ENCODE peak calls at places on chromosomes 16 and 17, in nine cellular contexts. One of them, this sample, is unnamed.

GRCh38 chr17:74153821-74154430 is 49.6 kb upstream of the RPL38 start:
- DNase-seq in dorsolateral prefrontal cortex: no peak
- DNase-seq in cardiac muscle cell: no peak
- DNase-seq in adrenal gland: no peak
- DNase-seq in uterus: no peak
- DNase-seq in tibial artery: no peak
- DNase-seq in CD8-positive, alpha-beta memory T cell: no peak
- DNase-seq in endothelial cell of umbilical vein: no peak
- DNase-seq in A549: no peak
- DNase-seq in this sample: no peak

GRCh38 chr16:24046442-24046841 is 209.7 kb upstream of the CACNG3 start:
- DNase-seq in uterus: no peak
- DNase-seq in endothelial cell of umbilical vein: no peak
- DNase-seq in CD8-positive, alpha-beta memory T cell: no peak
- DNase-seq in dorsolateral prefrontal cortex: no peak
- DNase-seq in A549: no peak
- DNase-seq in cardiac muscle cell: peak
- DNase-seq in adrenal gland: no peak
- DNase-seq in tibial artery: no peak
- DNase-seq in this sample: no peak

GRCh38 chr17:35978346-35978745 is 3.0 kb downstream of the CCL16 start:
- DNase-seq in A549: no peak
- DNase-seq in dorsolateral prefrontal cortex: no peak
- DNase-seq in CD8-positive, alpha-beta memory T cell: no peak
- DNase-seq in uterus: no peak
- DNase-seq in adrenal gland: no peak
- DNase-seq in cardiac muscle cell: no peak
- DNase-seq in endothelial cell of umbilical vein: peak
- DNase-seq in tibial artery: no peak
- DNase-seq in this sample: no peak

GRCh38 chr17:43556292-43556691 is 10.2 kb upstream of the ETV4 start:
- DNase-seq in tibial artery: peak
- DNase-seq in adrenal gland: peak
- DNase-seq in A549: peak
- DNase-seq in CD8-positive, alpha-beta memory T cell: no peak
- DNase-seq in uterus: no peak
- DNase-seq in endothelial cell of umbilical vein: no peak
- DNase-seq in dorsolateral prefrontal cortex: no peak
- DNase-seq in cardiac muscle cell: no peak
- DNase-seq in this sample: no peak

GRCh38 chr17:6059406-6059805 is 10.8 kb upstream of the WSCD1 start:
- DNase-seq in adrenal gland: no peak
- DNase-seq in dorsolateral prefrontal cortex: no peak
- DNase-seq in CD8-positive, alpha-beta memory T cell: no peak
- DNase-seq in A549: no peak
- DNase-seq in cardiac muscle cell: no peak
- DNase-seq in tibial artery: no peak
- DNase-seq in endothelial cell of umbilical vein: no peak
- DNase-seq in uterus: no peak
- DNase-seq in this sample: no peak

GRCh38 chr16:85717393-85718152 is 28.8 kb upstream of the GINS2 start:
- DNase-seq in tibial artery: no peak
- DNase-seq in dorsolateral prefrontal cortex: peak
- DNase-seq in cardiac muscle cell: peak
- DNase-seq in A549: peak
- DNase-seq in uterus: peak
- DNase-seq in endothelial cell of umbilical vein: peak
- DNase-seq in CD8-positive, alpha-beta memory T cell: peak
- DNase-seq in adrenal gland: peak
- DNase-seq in this sample: no peak

GRCh38 chr17:64781394-64781793 is 119.3 kb upstream of the SMURF2 start:
- DNase-seq in endothelial cell of umbilical vein: peak
- DNase-seq in cardiac muscle cell: peak
- DNase-seq in adrenal gland: peak
- DNase-seq in CD8-positive, alpha-beta memory T cell: no peak
- DNase-seq in dorsolateral prefrontal cortex: no peak
- DNase-seq in A549: no peak
- DNase-seq in uterus: peak
- DNase-seq in tibial artery: no peak
- DNase-seq in this sample: no peak

GRCh38 chr16:4803479-4804243 is 1.2 kb upstream of the ROGDI start:
- DNase-seq in A549: no peak
- DNase-seq in endothelial cell of umbilical vein: no peak
- DNase-seq in adrenal gland: no peak
- DNase-seq in uterus: no peak
- DNase-seq in CD8-positive, alpha-beta memory T cell: no peak
- DNase-seq in cardiac muscle cell: no peak
- DNase-seq in dorsolateral prefrontal cortex: no peak
- DNase-seq in tibial artery: no peak
- DNase-seq in this sample: no peak

GRCh38 chr17:56939869-56940484 is 20.9 kb downstream of the COIL start:
- DNase-seq in A549: peak
- DNase-seq in uterus: no peak
- DNase-seq in adrenal gland: no peak
- DNase-seq in dorsolateral prefrontal cortex: no peak
- DNase-seq in cardiac muscle cell: peak
- DNase-seq in CD8-positive, alpha-beta memory T cell: peak
- DNase-seq in tibial artery: no peak
- DNase-seq in endothelial cell of umbilical vein: peak
- DNase-seq in this sample: peak

GRCh38 chr17:82548681-82549303 is 29.3 kb downstream of the FOXK2 start:
- DNase-seq in tibial artery: peak
- DNase-seq in dorsolateral prefrontal cortex: no peak
- DNase-seq in uterus: peak
- DNase-seq in cardiac muscle cell: no peak
- DNase-seq in adrenal gland: peak
- DNase-seq in endothelial cell of umbilical vein: no peak
- DNase-seq in CD8-positive, alpha-beta memory T cell: no peak
- DNase-seq in A549: no peak
- DNase-seq in this sample: no peak

GRCh38 chr17:44269118-44269794 is 1.3 kb upstream of the SLC4A1 start:
- DNase-seq in A549: no peak
- DNase-seq in adrenal gland: no peak
- DNase-seq in CD8-positive, alpha-beta memory T cell: no peak
- DNase-seq in uterus: no peak
- DNase-seq in dorsolateral prefrontal cortex: no peak
- DNase-seq in tibial artery: no peak
- DNase-seq in cardiac muscle cell: no peak
- DNase-seq in endothelial cell of umbilical vein: no peak
- DNase-seq in this sample: no peak

GRCh38 chr17:4319221-4319620 is 47.3 kb downstream of the UBE2G1 start:
- DNase-seq in dorsolateral prefrontal cortex: no peak
- DNase-seq in adrenal gland: no peak
- DNase-seq in A549: no peak
- DNase-seq in CD8-positive, alpha-beta memory T cell: no peak
- DNase-seq in endothelial cell of umbilical vein: no peak
- DNase-seq in uterus: no peak
- DNase-seq in cardiac muscle cell: no peak
- DNase-seq in tibial artery: no peak
- DNase-seq in this sample: no peak

GRCh38 chr16:86118467-86119307 is 219.7 kb downstream of the IRF8 start:
- DNase-seq in uterus: no peak
- DNase-seq in cardiac muscle cell: no peak
- DNase-seq in A549: no peak
- DNase-seq in dorsolateral prefrontal cortex: no peak
- DNase-seq in adrenal gland: no peak
- DNase-seq in endothelial cell of umbilical vein: no peak
- DNase-seq in CD8-positive, alpha-beta memory T cell: no peak
- DNase-seq in tibial artery: no peak
- DNase-seq in this sample: no peak

DNA sequence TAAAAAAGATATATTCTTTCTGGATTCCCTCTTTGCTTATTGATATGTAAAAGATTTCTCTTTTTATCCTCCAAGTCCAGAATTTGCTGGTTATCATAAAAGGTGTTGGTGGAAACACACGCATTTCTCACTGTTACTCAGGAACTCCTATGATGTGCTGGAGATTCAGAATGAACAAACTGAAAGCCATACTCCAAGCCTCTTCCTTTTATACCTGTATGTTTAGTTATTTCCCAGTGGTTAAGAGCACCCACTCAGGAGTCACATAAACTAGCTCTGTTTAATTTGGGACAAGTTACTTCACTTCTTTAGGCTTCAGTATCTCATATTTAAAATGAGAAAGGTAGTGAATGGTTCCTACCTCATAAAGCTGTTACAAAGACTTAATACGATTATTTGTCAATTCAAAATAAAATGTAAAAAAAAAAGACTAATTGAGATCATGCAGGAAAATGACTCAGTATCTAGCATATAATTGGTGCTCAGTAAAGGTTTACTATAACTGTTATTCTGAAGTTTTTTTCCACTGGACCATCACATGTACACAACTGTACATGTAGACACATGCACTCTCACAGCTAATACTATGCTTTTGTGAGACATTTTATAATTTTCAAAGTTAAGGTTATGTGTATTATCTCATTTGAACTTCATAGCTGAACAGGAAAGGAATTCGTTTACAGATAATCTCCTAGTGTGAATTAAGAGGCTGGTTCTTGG is 47.1 kb downstream of the TNRC6C start:
- DNase-seq in endothelial cell of umbilical vein: no peak
- DNase-seq in adrenal gland: no peak
- DNase-seq in cardiac muscle cell: no peak
- DNase-seq in tibial artery: no peak
- DNase-seq in CD8-positive, alpha-beta memory T cell: no peak
- DNase-seq in dorsolateral prefrontal cortex: no peak
- DNase-seq in uterus: no peak
- DNase-seq in A549: no peak
- DNase-seq in this sample: no peak
- H3K27ac ChIP-seq in endothelial cell of umbilical vein: no peak
- H3K27ac ChIP-seq in adrenal gland: no peak
- H3K27ac ChIP-seq in cardiac muscle cell: no peak
- H3K27ac ChIP-seq in tibial artery: no peak
- H3K27ac ChIP-seq in CD8-positive, alpha-beta memory T cell: no peak
- H3K27ac ChIP-seq in dorsolateral prefrontal cortex: no peak
- H3K27ac ChIP-seq in uterus: no peak
- H3K27ac ChIP-seq in A549: no peak
- H3K27ac ChIP-seq in this sample: no peak

DNA sequence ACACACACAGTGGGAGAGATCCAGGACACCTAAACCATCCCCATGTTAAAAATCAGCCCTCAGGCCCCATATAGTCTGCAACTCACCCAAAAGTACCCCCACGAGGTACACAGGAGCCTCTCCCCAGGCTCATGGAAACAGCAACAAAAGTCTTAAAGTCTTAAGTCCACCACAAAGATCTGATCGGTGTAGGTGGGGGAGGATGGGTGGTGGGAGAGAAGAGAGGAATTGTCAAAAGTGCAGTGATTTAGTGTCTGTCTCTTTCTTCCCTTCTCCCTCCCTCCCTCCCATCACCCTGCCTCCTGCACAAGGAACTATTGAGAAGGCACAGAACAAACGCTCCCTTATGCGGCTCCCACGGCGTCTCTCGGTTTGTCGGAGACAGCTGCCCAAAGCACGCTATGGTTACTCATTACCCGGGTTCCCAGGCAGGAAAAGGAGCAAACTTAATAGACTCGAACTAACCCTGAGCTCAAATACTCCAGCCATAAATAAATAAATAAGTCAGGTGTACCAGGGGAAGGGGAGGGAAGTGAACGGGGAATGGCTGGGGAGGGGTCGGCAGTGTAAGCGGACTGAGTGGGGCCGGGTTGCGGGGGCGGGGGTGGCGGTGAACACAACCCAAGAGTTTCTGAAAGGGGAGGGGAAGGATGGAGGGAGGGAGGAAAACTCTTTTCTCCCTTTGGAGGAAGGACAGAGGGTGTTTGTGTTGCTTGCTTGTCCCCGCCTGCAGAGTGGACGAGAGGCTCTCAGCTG is 477.4 kb downstream of the SLC39A11 start:
- DNase-seq in cardiac muscle cell: peak
- DNase-seq in tibial artery: no peak
- DNase-seq in CD8-positive, alpha-beta memory T cell: no peak
- DNase-seq in uterus: no peak
- DNase-seq in dorsolateral prefrontal cortex: peak
- DNase-seq in A549: peak
- DNase-seq in adrenal gland: no peak
- DNase-seq in endothelial cell of umbilical vein: no peak
- DNase-seq in this sample: no peak
- H3K27ac ChIP-seq in cardiac muscle cell: no peak
- H3K27ac ChIP-seq in tibial artery: no peak
- H3K27ac ChIP-seq in CD8-positive, alpha-beta memory T cell: no peak
- H3K27ac ChIP-seq in uterus: no peak
- H3K27ac ChIP-seq in dorsolateral prefrontal cortex: peak
- H3K27ac ChIP-seq in A549: peak
- H3K27ac ChIP-seq in adrenal gland: no peak
- H3K27ac ChIP-seq in endothelial cell of umbilical vein: no peak
- H3K27ac ChIP-seq in this sample: no peak

DNA sequence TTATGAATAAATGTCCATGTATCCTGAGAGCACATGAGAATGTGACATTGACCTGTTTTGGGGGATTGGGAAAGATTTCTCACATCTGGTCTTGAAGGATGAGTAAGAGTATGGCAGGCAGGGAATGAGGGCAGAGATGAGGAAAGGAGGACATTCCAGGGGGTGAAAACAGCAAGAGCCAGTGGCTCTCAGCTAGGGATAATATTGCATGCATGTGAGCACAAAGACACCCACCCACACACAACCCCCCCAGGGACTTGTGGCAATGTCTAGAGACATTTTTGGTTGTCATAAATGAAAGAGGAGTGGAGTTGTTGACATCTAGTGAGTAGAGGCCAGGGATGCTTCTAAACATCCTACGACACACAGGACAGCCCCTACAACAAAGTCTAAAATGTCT is 6.0 kb downstream of the MYO1D start:
- DNase-seq in tibial artery: peak
- DNase-seq in CD8-positive, alpha-beta memory T cell: no peak
- DNase-seq in A549: no peak
- DNase-seq in uterus: no peak
- DNase-seq in adrenal gland: no peak
- DNase-seq in dorsolateral prefrontal cortex: no peak
- DNase-seq in cardiac muscle cell: no peak
- DNase-seq in endothelial cell of umbilical vein: no peak
- DNase-seq in this sample: no peak
- H3K27ac ChIP-seq in tibial artery: peak
- H3K27ac ChIP-seq in CD8-positive, alpha-beta memory T cell: no peak
- H3K27ac ChIP-seq in A549: no peak
- H3K27ac ChIP-seq in uterus: peak
- H3K27ac ChIP-seq in adrenal gland: peak
- H3K27ac ChIP-seq in dorsolateral prefrontal cortex: no peak
- H3K27ac ChIP-seq in cardiac muscle cell: no peak
- H3K27ac ChIP-seq in endothelial cell of umbilical vein: peak
- H3K27ac ChIP-seq in this sample: no peak

DNA sequence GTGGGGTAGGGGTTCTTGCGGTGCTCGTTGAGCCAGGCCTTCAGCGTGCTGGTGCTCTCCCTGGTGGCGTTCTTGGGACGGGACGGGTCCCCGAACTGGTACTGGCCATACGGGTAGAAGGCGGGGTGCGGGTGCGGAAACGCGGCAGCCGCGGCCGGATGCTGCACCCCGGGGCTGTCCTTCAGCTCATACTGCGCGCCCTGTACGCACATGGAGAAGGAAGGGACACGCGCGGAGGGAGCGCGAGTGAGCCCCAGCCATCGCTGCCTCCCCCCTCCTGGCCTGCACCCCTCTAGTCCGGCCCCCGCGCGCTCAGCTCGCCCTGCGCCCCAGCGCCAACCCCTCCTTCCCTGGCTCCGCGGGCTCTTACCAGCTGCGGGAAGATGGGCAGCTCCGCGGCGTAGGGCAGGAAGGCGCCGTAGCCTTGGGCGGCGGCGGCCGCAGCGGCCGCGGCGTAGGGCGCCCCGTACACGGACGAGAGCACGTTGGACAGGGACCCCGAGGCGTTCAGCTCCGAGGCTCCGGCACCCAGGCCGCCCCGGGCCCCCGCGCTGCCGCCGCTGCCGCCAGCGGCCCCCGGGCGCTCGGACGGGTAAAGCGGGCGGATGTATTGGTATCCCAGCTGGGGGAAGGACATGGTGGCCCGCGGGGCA is 1.0 kb downstream of the IRX3 start:
- DNase-seq in dorsolateral prefrontal cortex: no peak
- DNase-seq in A549: peak
- DNase-seq in endothelial cell of umbilical vein: no peak
- DNase-seq in adrenal gland: no peak
- DNase-seq in CD8-positive, alpha-beta memory T cell: no peak
- DNase-seq in cardiac muscle cell: peak
- DNase-seq in tibial artery: no peak
- DNase-seq in uterus: no peak
- DNase-seq in this sample: no peak
- H3K27ac ChIP-seq in dorsolateral prefrontal cortex: no peak
- H3K27ac ChIP-seq in A549: peak
- H3K27ac ChIP-seq in endothelial cell of umbilical vein: no peak
- H3K27ac ChIP-seq in adrenal gland: peak
- H3K27ac ChIP-seq in CD8-positive, alpha-beta memory T cell: no peak
- H3K27ac ChIP-seq in cardiac muscle cell: peak
- H3K27ac ChIP-seq in tibial artery: peak
- H3K27ac ChIP-seq in uterus: peak
- H3K27ac ChIP-seq in this sample: no peak